ENCODE peak calls at places on chromosomes 12 and 14, in ten cellular contexts. One of them, this sample, is unnamed.

GRCh38 chr14:53850714-53851296 is 105.8 kb downstream of the BMP4 start:
- DNase-seq in left ventricle myocardium inferior: no peak
- DNase-seq in NCI-H2029: no peak
- DNase-seq in upper lobe of right lung: no peak
- DNase-seq in choroid plexus epithelial cell: peak
- DNase-seq in astrocyte of the hippocampus: peak
- DNase-seq in activated gamma-delta T cell treated with Interleukin-2 at 50 U/mL for 16 hours: no peak
- DNase-seq in WTC11: no peak
- DNase-seq in NCI-H1105 treated with DMSO at 0.1 percent for 48 hours: no peak
- DNase-seq in B cell: no peak
- DNase-seq in this sample: peak

GRCh38 chr14:100547633-100548294 is 39.5 kb downstream of the BEGAIN start:
- DNase-seq in choroid plexus epithelial cell: peak
- DNase-seq in upper lobe of right lung: peak
- DNase-seq in astrocyte of the hippocampus: peak
- DNase-seq in B cell: peak
- DNase-seq in activated gamma-delta T cell treated with Interleukin-2 at 50 U/mL for 16 hours: no peak
- DNase-seq in left ventricle myocardium inferior: peak
- DNase-seq in NCI-H2029: peak
- DNase-seq in NCI-H1105 treated with DMSO at 0.1 percent for 48 hours: no peak
- DNase-seq in WTC11: no peak
- DNase-seq in this sample: no peak

GRCh38 chr12:1041478-1041877 is 50.5 kb downstream of the ERC1 start:
- DNase-seq in choroid plexus epithelial cell: no peak
- DNase-seq in NCI-H1105 treated with DMSO at 0.1 percent for 48 hours: no peak
- DNase-seq in astrocyte of the hippocampus: no peak
- DNase-seq in upper lobe of right lung: no peak
- DNase-seq in WTC11: no peak
- DNase-seq in NCI-H2029: no peak
- DNase-seq in left ventricle myocardium inferior: no peak
- DNase-seq in B cell: no peak
- DNase-seq in activated gamma-delta T cell treated with Interleukin-2 at 50 U/mL for 16 hours: no peak
- DNase-seq in this sample: no peak

GRCh38 chr14:38078393-38078792 is 129.3 kb upstream of the SSTR1 start:
- DNase-seq in left ventricle myocardium inferior: no peak
- DNase-seq in NCI-H1105 treated with DMSO at 0.1 percent for 48 hours: peak
- DNase-seq in activated gamma-delta T cell treated with Interleukin-2 at 50 U/mL for 16 hours: peak
- DNase-seq in astrocyte of the hippocampus: no peak
- DNase-seq in WTC11: no peak
- DNase-seq in upper lobe of right lung: no peak
- DNase-seq in choroid plexus epithelial cell: no peak
- DNase-seq in NCI-H2029: peak
- DNase-seq in B cell: no peak
- DNase-seq in this sample: no peak

GRCh38 chr12:98758331-98758730 is 113.2 kb downstream of the APAF1 start:
- DNase-seq in WTC11: no peak
- DNase-seq in astrocyte of the hippocampus: peak
- DNase-seq in choroid plexus epithelial cell: no peak
- DNase-seq in B cell: no peak
- DNase-seq in activated gamma-delta T cell treated with Interleukin-2 at 50 U/mL for 16 hours: no peak
- DNase-seq in NCI-H2029: no peak
- DNase-seq in left ventricle myocardium inferior: peak
- DNase-seq in NCI-H1105 treated with DMSO at 0.1 percent for 48 hours: no peak
- DNase-seq in upper lobe of right lung: no peak
- DNase-seq in this sample: no peak

GRCh38 chr12:4280351-4281163 is 7.0 kb downstream of the CCND2 start:
- DNase-seq in astrocyte of the hippocampus: no peak
- DNase-seq in NCI-H2029: no peak
- DNase-seq in activated gamma-delta T cell treated with Interleukin-2 at 50 U/mL for 16 hours: no peak
- DNase-seq in NCI-H1105 treated with DMSO at 0.1 percent for 48 hours: no peak
- DNase-seq in left ventricle myocardium inferior: peak
- DNase-seq in upper lobe of right lung: peak
- DNase-seq in choroid plexus epithelial cell: no peak
- DNase-seq in B cell: no peak
- DNase-seq in WTC11: no peak
- DNase-seq in this sample: no peak

GRCh38 chr12:5905757-5906156 is 39.3 kb downstream of the ANO2 start:
- DNase-seq in B cell: no peak
- DNase-seq in left ventricle myocardium inferior: no peak
- DNase-seq in NCI-H1105 treated with DMSO at 0.1 percent for 48 hours: no peak
- DNase-seq in upper lobe of right lung: no peak
- DNase-seq in activated gamma-delta T cell treated with Interleukin-2 at 50 U/mL for 16 hours: no peak
- DNase-seq in WTC11: no peak
- DNase-seq in choroid plexus epithelial cell: no peak
- DNase-seq in NCI-H2029: no peak
- DNase-seq in astrocyte of the hippocampus: no peak
- DNase-seq in this sample: no peak

GRCh38 chr12:90945070-90945649 is 9.8 kb downstream of the CCER1 start:
- DNase-seq in WTC11: no peak
- DNase-seq in B cell: no peak
- DNase-seq in astrocyte of the hippocampus: peak
- DNase-seq in choroid plexus epithelial cell: peak
- DNase-seq in NCI-H1105 treated with DMSO at 0.1 percent for 48 hours: peak
- DNase-seq in left ventricle myocardium inferior: no peak
- DNase-seq in activated gamma-delta T cell treated with Interleukin-2 at 50 U/mL for 16 hours: no peak
- DNase-seq in upper lobe of right lung: no peak
- DNase-seq in NCI-H2029: peak
- DNase-seq in this sample: peak

GRCh38 chr12:98532687-98533304 is 17.4 kb downstream of the TMPO start:
- DNase-seq in left ventricle myocardium inferior: no peak
- DNase-seq in NCI-H1105 treated with DMSO at 0.1 percent for 48 hours: peak
- DNase-seq in NCI-H2029: peak
- DNase-seq in WTC11: no peak
- DNase-seq in choroid plexus epithelial cell: peak
- DNase-seq in upper lobe of right lung: no peak
- DNase-seq in astrocyte of the hippocampus: peak
- DNase-seq in B cell: peak
- DNase-seq in activated gamma-delta T cell treated with Interleukin-2 at 50 U/mL for 16 hours: no peak
- DNase-seq in this sample: peak

GRCh38 chr12:47105914-47106674 is 26.3 kb upstream of the AMIGO2 start:
- DNase-seq in NCI-H1105 treated with DMSO at 0.1 percent for 48 hours: peak
- DNase-seq in WTC11: no peak
- DNase-seq in NCI-H2029: peak
- DNase-seq in B cell: no peak
- DNase-seq in activated gamma-delta T cell treated with Interleukin-2 at 50 U/mL for 16 hours: no peak
- DNase-seq in upper lobe of right lung: no peak
- DNase-seq in choroid plexus epithelial cell: no peak
- DNase-seq in astrocyte of the hippocampus: no peak
- DNase-seq in left ventricle myocardium inferior: no peak
- DNase-seq in this sample: no peak